ENCODE peak calls at places on chromosome 19, in seven cellular contexts. One of them, this sample, is unnamed.

GRCh38 chr19:38742906-38743305 is 1.4 kb downstream of the CAPN12 start:
- DNase-seq in head of caudate nucleus: no peak
- DNase-seq in activated CD8-positive, alpha-beta T cell treated with anti-CD3 and anti-CD28 coated beads for 36 hours: no peak
- DNase-seq in breast epithelium: no peak
- DNase-seq in EL: no peak
- DNase-seq in A549: no peak
- DNase-seq in HEK293T: no peak
- DNase-seq in this sample: no peak

GRCh38 chr19:31500540-31500830 is 151.2 kb upstream of the TSHZ3 start:
- DNase-seq in head of caudate nucleus: no peak
- DNase-seq in activated CD8-positive, alpha-beta T cell treated with anti-CD3 and anti-CD28 coated beads for 36 hours: no peak
- DNase-seq in breast epithelium: no peak
- DNase-seq in EL: no peak
- DNase-seq in A549: no peak
- DNase-seq in HEK293T: no peak
- DNase-seq in this sample: no peak

GRCh38 chr19:48804496-48804895 is 6.3 kb downstream of the BCAT2 start:
- DNase-seq in head of caudate nucleus: no peak
- DNase-seq in activated CD8-positive, alpha-beta T cell treated with anti-CD3 and anti-CD28 coated beads for 36 hours: no peak
- DNase-seq in breast epithelium: no peak
- DNase-seq in EL: no peak
- DNase-seq in A549: no peak
- DNase-seq in HEK293T: no peak
- DNase-seq in this sample: no peak

GRCh38 chr19:5291588-5292193 is 48.9 kb downstream of the PTPRS start:
- DNase-seq in head of caudate nucleus: no peak
- DNase-seq in activated CD8-positive, alpha-beta T cell treated with anti-CD3 and anti-CD28 coated beads for 36 hours: no peak
- DNase-seq in breast epithelium: no peak
- DNase-seq in EL: no peak
- DNase-seq in A549: no peak
- DNase-seq in HEK293T: no peak
- DNase-seq in this sample: no peak

GRCh38 chr19:10812902-10813404 is 23.1 kb downstream of the TMED1 start:
- DNase-seq in head of caudate nucleus: no peak
- DNase-seq in activated CD8-positive, alpha-beta T cell treated with anti-CD3 and anti-CD28 coated beads for 36 hours: peak
- DNase-seq in breast epithelium: no peak
- DNase-seq in EL: peak
- DNase-seq in A549: peak
- DNase-seq in HEK293T: no peak
- DNase-seq in this sample: no peak

GRCh38 chr19:45403781-45404556 is 900 bp downstream of the PPP1R13L start:
- DNase-seq in head of caudate nucleus: no peak
- DNase-seq in activated CD8-positive, alpha-beta T cell treated with anti-CD3 and anti-CD28 coated beads for 36 hours: peak
- DNase-seq in breast epithelium: peak
- DNase-seq in EL: peak
- DNase-seq in A549: peak
- DNase-seq in HEK293T: peak
- DNase-seq in this sample: peak

GRCh38 chr19:48678201-48678600 is 5.4 kb upstream of the NTN5 start:
- DNase-seq in head of caudate nucleus: no peak
- DNase-seq in activated CD8-positive, alpha-beta T cell treated with anti-CD3 and anti-CD28 coated beads for 36 hours: no peak
- DNase-seq in breast epithelium: no peak
- DNase-seq in EL: no peak
- DNase-seq in A549: no peak
- DNase-seq in HEK293T: no peak
- DNase-seq in this sample: no peak

GRCh38 chr19:518292-519231 is 11.3 kb downstream of the TPGS1 start:
- DNase-seq in head of caudate nucleus: no peak
- DNase-seq in activated CD8-positive, alpha-beta T cell treated with anti-CD3 and anti-CD28 coated beads for 36 hours: peak
- DNase-seq in breast epithelium: no peak
- DNase-seq in EL: no peak
- DNase-seq in A549: no peak
- DNase-seq in HEK293T: no peak
- DNase-seq in this sample: peak

GRCh38 chr19:50759886-50760285 is 10.4 kb upstream of the GPR32 start:
- DNase-seq in head of caudate nucleus: no peak
- DNase-seq in activated CD8-positive, alpha-beta T cell treated with anti-CD3 and anti-CD28 coated beads for 36 hours: no peak
- DNase-seq in breast epithelium: no peak
- DNase-seq in EL: peak
- DNase-seq in A549: peak
- DNase-seq in HEK293T: peak
- DNase-seq in this sample: no peak

GRCh38 chr19:19461671-19462622 is 53.4 kb downstream of the TSSK6 start:
- DNase-seq in head of caudate nucleus: no peak
- DNase-seq in activated CD8-positive, alpha-beta T cell treated with anti-CD3 and anti-CD28 coated beads for 36 hours: peak
- DNase-seq in breast epithelium: no peak
- DNase-seq in EL: no peak
- DNase-seq in A549: no peak
- DNase-seq in HEK293T: no peak
- DNase-seq in this sample: peak

GRCh38 chr19:33302175-33302973 is at the start of gene CEBPA:
- DNase-seq in head of caudate nucleus: peak
- DNase-seq in activated CD8-positive, alpha-beta T cell treated with anti-CD3 and anti-CD28 coated beads for 36 hours: peak
- DNase-seq in breast epithelium: peak
- DNase-seq in EL: peak
- DNase-seq in A549: peak
- DNase-seq in HEK293T: peak
- DNase-seq in this sample: peak

GRCh38 chr19:32373614-32374295 is 28.3 kb downstream of the ZNF507 start:
- DNase-seq in head of caudate nucleus: no peak
- DNase-seq in activated CD8-positive, alpha-beta T cell treated with anti-CD3 and anti-CD28 coated beads for 36 hours: no peak
- DNase-seq in breast epithelium: no peak
- DNase-seq in EL: peak
- DNase-seq in A549: peak
- DNase-seq in HEK293T: peak
- DNase-seq in this sample: no peak

GRCh38 chr19:45163751-45164150 is 3.0 kb upstream of the NKPD1 start:
- DNase-seq in head of caudate nucleus: no peak
- DNase-seq in activated CD8-positive, alpha-beta T cell treated with anti-CD3 and anti-CD28 coated beads for 36 hours: no peak
- DNase-seq in breast epithelium: no peak
- DNase-seq in EL: no peak
- DNase-seq in A549: no peak
- DNase-seq in HEK293T: no peak
- DNase-seq in this sample: no peak

GRCh38 chr19:28486934-28487333 is 726.0 kb downstream of the UQCRFS1 start:
- DNase-seq in head of caudate nucleus: no peak
- DNase-seq in activated CD8-positive, alpha-beta T cell treated with anti-CD3 and anti-CD28 coated beads for 36 hours: no peak
- DNase-seq in breast epithelium: no peak
- DNase-seq in EL: no peak
- DNase-seq in A549: no peak
- DNase-seq in HEK293T: no peak
- DNase-seq in this sample: no peak

GRCh38 chr19:42634409-42635232 is 39.9 kb upstream of the CEACAM8 start:
- DNase-seq in head of caudate nucleus: no peak
- DNase-seq in activated CD8-positive, alpha-beta T cell treated with anti-CD3 and anti-CD28 coated beads for 36 hours: peak
- DNase-seq in breast epithelium: no peak
- DNase-seq in EL: peak
- DNase-seq in A549: peak
- DNase-seq in HEK293T: peak
- DNase-seq in this sample: no peak

GRCh38 chr19:32200312-32201038 is 144.9 kb upstream of the ZNF507 start:
- DNase-seq in head of caudate nucleus: no peak
- DNase-seq in activated CD8-positive, alpha-beta T cell treated with anti-CD3 and anti-CD28 coated beads for 36 hours: no peak
- DNase-seq in breast epithelium: no peak
- DNase-seq in EL: no peak
- DNase-seq in A549: no peak
- DNase-seq in HEK293T: no peak
- DNase-seq in this sample: no peak

GRCh38 chr19:7460562-7460966 is 28.3 kb downstream of the PEX11G start:
- DNase-seq in head of caudate nucleus: no peak
- DNase-seq in activated CD8-positive, alpha-beta T cell treated with anti-CD3 and anti-CD28 coated beads for 36 hours: no peak
- DNase-seq in breast epithelium: no peak
- DNase-seq in EL: peak
- DNase-seq in A549: no peak
- DNase-seq in HEK293T: no peak
- DNase-seq in this sample: no peak

GRCh38 chr19:30223866-30224688 is 148.1 kb upstream of the ZNF536 start:
- DNase-seq in head of caudate nucleus: no peak
- DNase-seq in activated CD8-positive, alpha-beta T cell treated with anti-CD3 and anti-CD28 coated beads for 36 hours: no peak
- DNase-seq in breast epithelium: no peak
- DNase-seq in EL: no peak
- DNase-seq in A549: no peak
- DNase-seq in HEK293T: no peak
- DNase-seq in this sample: no peak

GRCh38 chr19:44592451-44592890 is 20.9 kb upstream of the IGSF23 start:
- DNase-seq in head of caudate nucleus: no peak
- DNase-seq in activated CD8-positive, alpha-beta T cell treated with anti-CD3 and anti-CD28 coated beads for 36 hours: no peak
- DNase-seq in breast epithelium: no peak
- DNase-seq in EL: peak
- DNase-seq in A549: peak
- DNase-seq in HEK293T: no peak
- DNase-seq in this sample: no peak

GRCh38 chr19:13146763-13147563 is 3.2 kb downstream of the STX10 start:
- DNase-seq in head of caudate nucleus: no peak
- DNase-seq in activated CD8-positive, alpha-beta T cell treated with anti-CD3 and anti-CD28 coated beads for 36 hours: no peak
- DNase-seq in breast epithelium: no peak
- DNase-seq in EL: peak
- DNase-seq in A549: peak
- DNase-seq in HEK293T: no peak
- DNase-seq in this sample: no peak

GRCh38 chr19:39820696-39821095 is 13.3 kb downstream of the DYRK1B start:
- DNase-seq in head of caudate nucleus: no peak
- DNase-seq in activated CD8-positive, alpha-beta T cell treated with anti-CD3 and anti-CD28 coated beads for 36 hours: no peak
- DNase-seq in breast epithelium: no peak
- DNase-seq in EL: no peak
- DNase-seq in A549: no peak
- DNase-seq in HEK293T: no peak
- DNase-seq in this sample: no peak

GRCh38 chr19:33722456-33723239 is 74.0 kb upstream of the KCTD15 start:
- DNase-seq in head of caudate nucleus: peak
- DNase-seq in activated CD8-positive, alpha-beta T cell treated with anti-CD3 and anti-CD28 coated beads for 36 hours: no peak
- DNase-seq in breast epithelium: no peak
- DNase-seq in EL: no peak
- DNase-seq in A549: no peak
- DNase-seq in HEK293T: no peak
- DNase-seq in this sample: no peak

GRCh38 chr19:42140125-42140754 is 8.0 kb upstream of the POU2F2 start:
- DNase-seq in head of caudate nucleus: peak
- DNase-seq in activated CD8-positive, alpha-beta T cell treated with anti-CD3 and anti-CD28 coated beads for 36 hours: peak
- DNase-seq in breast epithelium: no peak
- DNase-seq in EL: peak
- DNase-seq in A549: peak
- DNase-seq in HEK293T: peak
- DNase-seq in this sample: no peak